ENCODE peak calls at places on chromosomes 2 and 18, in ten cellular contexts. C, M, I, V, E, T, W, S, L and O are unnamed samples.

GRCh38 chr2:151269798-151270568 is 8.3 kb upstream of the RBM43 start:
- DNase-seq in C (no peak), M (no peak), I (no peak), V (peak; percentile 41), E (no peak), T (no peak), W (no peak), S (no peak), L (no peak), O (no peak)

GRCh38 chr2:186456941-186457340 is 29.1 kb upstream of the ZC3H15 start:
- DNase-seq in C (no peak), M (no peak), I (no peak), V (no peak), E (no peak), T (no peak), W (peak; percentile 23), S (no peak), L (no peak), O (no peak)

GRCh38 chr2:193103064-193103463 is 908.3 kb upstream of the TMEFF2 start:
- DNase-seq in C (no peak), M (no peak), I (no peak), V (no peak), E (no peak), T (no peak), W (peak; percentile 30), S (no peak), L (no peak), O (no peak)

GRCh38 chr2:120949027-120949956 is 213.6 kb downstream of the GLI2 start:
- DNase-seq in C (no peak), M (no peak), I (no peak), V (no peak), E (peak; percentile 36), T (peak; percentile 60), W (no peak), S (no peak), L (no peak), O (no peak)

GRCh38 chr2:102737435-102737834 is 24.4 kb upstream of the TMEM182 start:
- DNase-seq in C (no peak), M (no peak), I (no peak), V (no peak), E (no peak), T (no peak), W (no peak), S (no peak), L (no peak), O (no peak)

GRCh38 chr2:135154962-135155361 is 102.9 kb downstream of the RAB3GAP1 start:
- DNase-seq in C (no peak), M (no peak), I (no peak), V (no peak), E (no peak), T (no peak), W (no peak), S (no peak), L (no peak), O (no peak)

GRCh38 chr2:64538764-64539433 is 14.8 kb downstream of the AFTPH start:
- DNase-seq in C (peak; percentile 49), M (no peak), I (no peak), V (no peak), E (no peak), T (no peak), W (no peak), S (no peak), L (no peak), O (no peak)

GRCh38 chr18:65852273-65852672 is 101.5 kb downstream of the CDH7 start:
- DNase-seq in C (no peak), M (no peak), I (no peak), V (peak; percentile 56), E (no peak), T (no peak), W (no peak), S (no peak), L (no peak), O (no peak)

GRCh38 chr2:43455735-43456642 is 139.8 kb downstream of the THADA start:
- DNase-seq in C (peak; percentile 35), M (no peak), I (no peak), V (peak; percentile 25), E (no peak), T (no peak), W (no peak), S (no peak), L (no peak), O (no peak)

GRCh38 chr2:205461678-205462665 is 220.3 kb upstream of the NRP2 start:
- DNase-seq in C (no peak), M (no peak), I (no peak), V (no peak), E (no peak), T (no peak), W (peak; percentile 55), S (no peak), L (no peak), O (no peak)

GRCh38 chr18:13120255-13120654 is 98.3 kb upstream of the LDLRAD4 start:
- DNase-seq in C (no peak), M (no peak), I (no peak), V (no peak), E (no peak), T (no peak), W (no peak), S (no peak), L (no peak), O (no peak)

GRCh38 chr2:127607399-127607908 is 38.5 kb upstream of the GPR17 start:
- DNase-seq in C (no peak), M (no peak), I (peak; percentile 20), V (no peak), E (no peak), T (no peak), W (no peak), S (no peak), L (no peak), O (no peak)

GRCh38 chr2:3470166-3470651 is 49.1 kb downstream of the ADI1 start:
- DNase-seq in C (no peak), M (no peak), I (no peak), V (no peak), E (no peak), T (peak; percentile 42), W (peak; percentile 8), S (peak; percentile 89), L (no peak), O (peak; percentile 76)

GRCh38 chr2:182319556-182319955 is 107.3 kb downstream of the PDE1A start:
- DNase-seq in C (no peak), M (no peak), I (no peak), V (no peak), E (no peak), T (no peak), W (no peak), S (no peak), L (no peak), O (no peak)

GRCh38 chr2:225771691-225772090 is 372.2 kb downstream of the NYAP2 start:
- DNase-seq in C (no peak), M (no peak), I (no peak), V (no peak), E (no peak), T (no peak), W (no peak), S (no peak), L (no peak), O (no peak)

GRCh38 chr18:49694402-49694801 is 118.9 kb downstream of the ACAA2 start:
- DNase-seq in C (no peak), M (no peak), I (no peak), V (peak; percentile 72), E (no peak), T (no peak), W (no peak), S (no peak), L (no peak), O (no peak)

GRCh38 chr18:49697757-49698595 is 115.4 kb downstream of the ACAA2 start:
- DNase-seq in C (no peak), M (no peak), I (no peak), V (peak; percentile 91), E (peak; percentile 40), T (no peak), W (no peak), S (peak; percentile 57), L (peak; percentile 6), O (no peak)

GRCh38 chr18:49698596-49699025 is 114.7 kb downstream of the ACAA2 start:
- DNase-seq in C (no peak), M (no peak), I (no peak), V (no peak), E (no peak), T (no peak), W (no peak), S (no peak), L (no peak), O (no peak)

GRCh38 chr18:49699303-49699702 is 114.0 kb downstream of the ACAA2 start:
- DNase-seq in C (no peak), M (no peak), I (no peak), V (no peak), E (no peak), T (no peak), W (peak; percentile 59), S (no peak), L (no peak), O (no peak)

DNA sequence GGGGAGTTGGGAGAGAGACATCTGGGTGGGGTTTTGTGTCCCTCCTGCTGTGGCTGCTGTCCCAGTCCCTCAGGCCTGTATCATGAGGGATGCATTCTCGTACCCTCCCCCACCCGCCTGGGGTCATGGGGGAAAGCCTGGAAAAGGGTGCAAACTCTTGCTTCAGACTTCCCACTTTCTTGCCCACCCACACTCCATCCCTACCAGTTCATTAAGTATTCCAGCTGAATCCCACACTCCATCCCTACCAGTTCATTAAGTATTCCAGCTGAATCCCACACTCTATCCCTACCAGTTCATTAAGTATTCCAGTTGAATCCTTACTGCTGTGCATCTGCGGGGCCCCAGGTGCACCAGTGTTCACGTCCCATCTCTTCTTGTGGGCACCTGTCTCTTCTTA is 116.3 kb downstream of the ACAA2 start:
- DNase-seq in C (no peak), M (no peak), I (no peak), V (no peak), E (no peak), T (no peak), W (no peak), S (no peak), L (no peak), O (no peak)
- H3K27ac ChIP-seq in C (no peak overlapping the region), M (no peak overlapping the region), I (no peak overlapping the region), V (peak overlapping the region; percentile 44), E (no peak overlapping the region), T (no peak overlapping the region), W (no peak overlapping the region), S (no peak overlapping the region), L (no peak overlapping the region), O (no peak overlapping the region)

GRCh38 chr2:29106241-29106640 is 9.0 kb upstream of the CLIP4 start:
- DNase-seq in C (no peak), M (no peak), I (no peak), V (no peak), E (no peak), T (no peak), W (no peak), S (no peak), L (no peak), O (no peak)
- H3K27ac ChIP-seq in C (no peak overlapping the region), M (no peak overlapping the region), I (no peak overlapping the region), V (no peak overlapping the region), E (no peak overlapping the region), T (peak overlapping the region; percentile 40), W (no peak overlapping the region), S (no peak overlapping the region), L (no peak overlapping the region), O (no peak overlapping the region)

GRCh38 chr2:235763816-235764215 is 270.0 kb downstream of the AGAP1 start:
- DNase-seq in C (no peak), M (no peak), I (no peak), V (no peak), E (no peak), T (no peak), W (no peak), S (no peak), L (no peak), O (no peak)
- H3K27ac ChIP-seq in C (no peak overlapping the region), M (no peak overlapping the region), I (no peak overlapping the region), V (no peak overlapping the region), E (no peak overlapping the region), T (no peak overlapping the region), W (no peak overlapping the region), S (no peak overlapping the region), L (no peak overlapping the region), O (no peak overlapping the region)

GRCh38 chr2:189411860-189412259 is 29.4 kb upstream of the WDR75 start:
- DNase-seq in C (no peak), M (no peak), I (no peak), V (no peak), E (no peak), T (no peak), W (no peak), S (no peak), L (no peak), O (no peak)
- H3K27ac ChIP-seq in C (no peak overlapping the region), M (no peak overlapping the region), I (peak overlapping the region; percentile 24), V (no peak overlapping the region), E (no peak overlapping the region), T (no peak overlapping the region), W (peak overlapping the region; percentile 13), S (peak overlapping the region; percentile 28), L (no peak overlapping the region), O (no peak overlapping the region)